ENCODE peak calls at places on chromosome 4, in four cellular contexts. J, C, G and I are unnamed samples.

GRCh38 chr4:160848901-160849735 is 1314.7 kb downstream of the FSTL5 start:
- DNase-seq in J (no peak), C (peak), G (peak), I (no peak)

GRCh38 chr4:141659539-141659938 is 23.2 kb downstream of the IL15 start:
- DNase-seq in G (peak), C (no peak), J (no peak), I (no peak)

GRCh38 chr4:4384837-4385236 is 2.1 kb upstream of the NSG1 start:
- DNase-seq in J (peak), G (peak), C (no peak), I (peak)

GRCh38 chr4:82905205-82905604 is 4.7 kb downstream of the THAP9 start:
- DNase-seq in C (no peak), J (peak), G (peak), I (no peak)

GRCh38 chr4:144591401-144591800 is 54.6 kb upstream of the HHIP start:
- DNase-seq in G (peak), C (peak), J (peak), I (no peak)

GRCh38 chr4:152850377-152850776 is 70.6 kb downstream of the ARFIP1 start:
- DNase-seq in G (peak), J (peak), C (peak), I (peak)

GRCh38 chr4:186105721-186106335 is 1.3 kb downstream of the FAM149A start:
- DNase-seq in G (no peak), J (peak), C (peak), I (no peak)

GRCh38 chr4:56653461-56654237 is 27.4 kb downstream of the HOPX start:
- DNase-seq in G (no peak), J (no peak), C (no peak), I (peak)

GRCh38 chr4:165308174-165308573 is 19.3 kb upstream of the MSMO1 start:
- DNase-seq in G (no peak), J (peak), C (peak), I (no peak)

GRCh38 chr4:158169516-158169915 is 3.3 kb downstream of the GASK1B start:
- DNase-seq in J (peak), G (no peak), C (no peak), I (no peak)

GRCh38 chr4:53321151-53321987 is 44.5 kb downstream of the SCFD2 start:
- DNase-seq in C (peak), J (peak), G (peak), I (no peak)

GRCh38 chr4:2075171-2075986 is 16.3 kb downstream of the NAT8L start:
- DNase-seq in J (no peak), C (no peak), G (no peak), I (no peak)

GRCh38 chr4:183141997-183142396 is 42.9 kb downstream of the WWC2 start:
- DNase-seq in J (no peak), C (no peak), G (no peak), I (no peak)

GRCh38 chr4:26803462-26803861 is 57.2 kb upstream of the STIM2 start:
- DNase-seq in J (no peak), C (no peak), G (no peak), I (no peak)

GRCh38 chr4:16329132-16329796 is 103.0 kb upstream of the TAPT1 start:
- DNase-seq in C (no peak), J (peak), G (peak), I (no peak)

GRCh38 chr4:80035336-80035735 is 37.7 kb downstream of the ANTXR2 start:
- DNase-seq in J (no peak), G (no peak), C (no peak), I (no peak)

GRCh38 chr4:658031-658667 is 15.9 kb downstream of the ATP5ME start:
- DNase-seq in C (no peak), G (no peak), J (no peak), I (no peak)

GRCh38 chr4:65645185-65645584 is 25.1 kb downstream of the EPHA5 start:
- DNase-seq in J (peak), G (peak), C (no peak), I (no peak)

GRCh38 chr4:6474705-6475457 is 2.5 kb upstream of the PPP2R2C start:
- DNase-seq in J (no peak), C (no peak), G (no peak), I (peak)

GRCh38 chr4:140141196-140141845 is 12.7 kb downstream of the MAML3 start:
- DNase-seq in G (no peak), C (no peak), J (no peak), I (no peak)

GRCh38 chr4:190020790-190021717 is 6.0 kb downstream of the FRG2 start:
- DNase-seq in G (peak), C (peak), J (peak), I (peak)

GRCh38 chr4:126794363-126794762 is 838.4 kb upstream of the INTU start:
- DNase-seq in G (peak), J (peak), C (peak), I (no peak)

GRCh38 chr4:78040431-78040830 is 16.7 kb upstream of the FRAS1 start:
- DNase-seq in G (peak), C (no peak), J (peak), I (no peak)

GRCh38 chr4:5125326-5125725 is 74.0 kb downstream of the STK32B start:
- DNase-seq in C (no peak), J (no peak), G (no peak), I (no peak)

GRCh38 chr4:3644849-3645627 is 112.8 kb upstream of the LRPAP1 start:
- DNase-seq in G (no peak), C (peak), J (peak), I (no peak)